ENCODE peak calls at places on chromosomes 4 and X, in seven cellular contexts. D, C, P, X, L, N and M are unnamed samples.

GRCh38 chr4:156560701-156561100 is 410.9 kb downstream of the PDGFC start:
- DNase-seq in P (no peak), D (no peak), N (no peak), C (no peak), L (no peak), X (no peak), M (no peak)

GRCh38 chr4:29307256-29307655 is 1412.9 kb upstream of the PCDH7 start:
- DNase-seq in N (no peak), X (no peak), D (no peak), P (no peak), L (no peak), C (no peak), M (no peak)

GRCh38 chrX:105460366-105460765 is 239.9 kb upstream of the TEX13A start:
- DNase-seq in C (no peak), X (no peak), L (no peak), D (no peak), P (no peak), N (no peak), M (no peak)

GRCh38 chr4:173357939-173358338 is 12.8 kb upstream of the SAP30 start:
- DNase-seq in X (no peak), L (no peak), D (no peak), C (no peak), P (no peak), N (no peak), M (no peak)

GRCh38 chrX:19879742-19880378 is 7.5 kb downstream of the SH3KBP1 start:
- DNase-seq in D (peak; percentile 9), C (no peak), P (no peak), N (no peak), X (no peak), L (no peak), M (no peak)

GRCh38 chrX:134601240-134601639 is 57.0 kb downstream of the PLAC1 start:
- DNase-seq in C (no peak), N (no peak), D (no peak), X (no peak), P (no peak), L (no peak), M (no peak)

GRCh38 chr4:85028910-85029309 is 62.4 kb upstream of the WDFY3 start:
- DNase-seq in N (no peak), X (no peak), P (no peak), D (no peak), L (no peak), C (no peak), M (peak; percentile 6)

GRCh38 chrX:153641575-153642312 is 5.3 kb upstream of the DUSP9 start:
- DNase-seq in X (no peak), D (no peak), C (no peak), P (peak; percentile 37), L (no peak), N (no peak), M (no peak)

GRCh38 chr4:138035781-138036258 is 206.3 kb downstream of the SLC7A11 start:
- DNase-seq in P (peak; percentile 84), L (no peak), N (no peak), C (no peak), X (peak; percentile 53), D (no peak), M (no peak)